ENCODE peak calls at places on chromosomes 7 and 10, in five cellular contexts. Q is substantia nigra, N is NCI-H1092, Y is psoas muscle, F is T-helper 1 cell. E is an unnamed sample.

GRCh38 chr10:127091354-127091753 is 105.0 kb downstream of the INSYN2A start:
- DNase-seq in F (no peak), Y (no peak), Q (no peak), N (no peak), E (no peak)

GRCh38 chr10:79065091-79065551 is 3.6 kb upstream of the ZMIZ1 start:
- DNase-seq in F (no peak), Y (peak), N (no peak), Q (no peak), E (no peak)

GRCh38 chr7:86164827-86165226 is 478.9 kb upstream of the GRM3 start:
- DNase-seq in Q (no peak), Y (no peak), F (no peak), N (no peak), E (no peak)

GRCh38 chr7:80967536-80968297 is 48.9 kb upstream of the SEMA3C start:
- DNase-seq in F (no peak), Y (no peak), N (no peak), Q (no peak), E (no peak)

GRCh38 chr7:98281757-98282652 is 519 bp downstream of the BRI3 start:
- DNase-seq in F (no peak), Q (peak), N (no peak), Y (peak), E (peak)

GRCh38 chr7:99375070-99375807 is 709 bp downstream of the ARPC1B start:
- DNase-seq in N (no peak), Q (peak), Y (peak), F (peak), E (peak)

GRCh38 chr7:927031-927671 is 27.3 kb downstream of the ADAP1 start:
- DNase-seq in Y (peak), Q (peak), N (no peak), F (peak), E (peak)

GRCh38 chr7:101550641-101551531 is 78.2 kb downstream of the MYL10 start:
- DNase-seq in Y (peak), F (no peak), N (no peak), Q (no peak), E (no peak)

GRCh38 chr7:130732980-130733865 is 784 bp downstream of the KLF14 start:
- DNase-seq in N (peak), F (peak), Y (peak), Q (no peak), E (no peak)

GRCh38 chr7:100804681-100805431 is 22.5 kb downstream of the EPHB4 start:
- DNase-seq in Y (no peak), Q (no peak), N (no peak), F (no peak), E (no peak)

GRCh38 chr10:86899670-86900276 is 57.6 kb downstream of the MMRN2 start:
- DNase-seq in Y (no peak), F (no peak), Q (peak), N (no peak), E (peak)

GRCh38 chr7:129271500-129272355 is 46.9 kb downstream of the AHCYL2 start:
- DNase-seq in Q (peak), Y (no peak), N (no peak), F (peak), E (peak)

GRCh38 chr10:104557966-104558365 is 83.1 kb upstream of the SORCS3 start:
- DNase-seq in Q (no peak), N (no peak), Y (no peak), F (no peak), E (no peak)

GRCh38 chr7:155226261-155227003 is 71.2 kb upstream of the INSIG1 start:
- DNase-seq in F (no peak), Y (no peak), N (no peak), Q (no peak), E (no peak)

GRCh38 chr10:86203162-86203905 is 163.3 kb downstream of the GRID1 start:
- DNase-seq in N (no peak), Y (no peak), F (no peak), Q (no peak), E (no peak)

GRCh38 chr10:3195706-3196105 is 23.1 kb upstream of the PITRM1 start:
- DNase-seq in Q (no peak), F (no peak), Y (no peak), N (no peak), E (no peak)

GRCh38 chr7:84904561-84904960 is 282.3 kb downstream of the SEMA3D start:
- DNase-seq in Y (no peak), F (no peak), Q (no peak), N (no peak), E (no peak)

GRCh38 chr7:155362380-155363145 is 64.9 kb downstream of the INSIG1 start:
- DNase-seq in F (no peak), Q (no peak), N (no peak), Y (peak), E (no peak)

GRCh38 chr10:80172896-80173295 is 32.4 kb downstream of the ANXA11 start:
- DNase-seq in Q (no peak), F (no peak), N (no peak), Y (peak), E (no peak)

GRCh38 chr7:130877236-130877635 is 143.2 kb upstream of the KLF14 start:
- DNase-seq in Q (no peak), Y (no peak), N (no peak), F (no peak), E (no peak)

GRCh38 chr10:55169509-55169908 is 368.5 kb upstream of the PCDH15 start:
- DNase-seq in N (no peak), Q (no peak), Y (no peak), F (no peak), E (no peak)

GRCh38 chr10:120607016-120607709 is 150.1 kb downstream of the PLPP4 start:
- DNase-seq in N (no peak), Q (no peak), Y (no peak), F (no peak), E (no peak)

GRCh38 chr10:87760195-87760905 is 57.7 kb downstream of the ATAD1 start:
- DNase-seq in Q (no peak), N (no peak), Y (no peak), F (no peak), E (no peak)

GRCh38 chr7:74157605-74158004 is 16.6 kb upstream of the EIF4H start:
- DNase-seq in Y (no peak), F (no peak), Q (no peak), N (no peak), E (no peak)

GRCh38 chr10:23067939-23068775 is 27.2 kb upstream of the MSRB2 start:
- DNase-seq in Y (peak), N (peak), F (peak), Q (peak), E (peak)

GRCh38 chr10:27547482-27547881 is 43.4 kb downstream of the RAB18 start:
- DNase-seq in N (no peak), F (no peak), Q (no peak), Y (no peak), E (no peak)

GRCh38 chr7:138890467-138890781 is 90.8 kb downstream of the KIAA1549 start:
- DNase-seq in Q (no peak), F (no peak), N (no peak), Y (no peak), E (no peak)

GRCh38 chr10:77296534-77297369 is 340.9 kb downstream of the KCNMA1 start:
- DNase-seq in Y (no peak), F (no peak), Q (no peak), N (no peak), E (no peak)

E was measured in globus pallidus.